ENCODE peak calls at places on chromosome 9, in four cellular contexts. Z, F, K and A are unnamed samples.

GRCh38 chr9:131840220-131840619 is 100.3 kb upstream of the RAPGEF1 start:
- DNase-seq in Z (no peak), F (no peak), K (peak), A (no peak)

GRCh38 chr9:138023394-138024124 is 146.0 kb downstream of the CACNA1B start:
- DNase-seq in Z (no peak), F (no peak), K (no peak), A (no peak)

GRCh38 chr9:16726023-16726422 is 144.4 kb downstream of the BNC2 start:
- DNase-seq in Z (no peak), F (no peak), K (no peak), A (no peak)

GRCh38 chr9:15293727-15294405 is 13.2 kb downstream of the TTC39B start:
- DNase-seq in Z (no peak), F (no peak), K (no peak), A (no peak)

GRCh38 chr9:98187926-98188325 is 4.5 kb downstream of the CORO2A start:
- DNase-seq in Z (no peak), F (no peak), K (no peak), A (no peak)

GRCh38 chr9:93265972-93266371 is 82.0 kb downstream of the WNK2 start:
- DNase-seq in Z (no peak), F (no peak), K (no peak), A (no peak)

GRCh38 chr9:127825319-127826051 is 22.8 kb downstream of the FPGS start:
- DNase-seq in Z (peak), F (no peak), K (peak), A (peak)

GRCh38 chr9:125190371-125190801 is 783 bp upstream of the PPP6C start:
- DNase-seq in Z (no peak), F (no peak), K (peak), A (no peak)

GRCh38 chr9:25724424-25724823 is 46.2 kb upstream of the TUSC1 start:
- DNase-seq in Z (no peak), F (no peak), K (no peak), A (no peak)

GRCh38 chr9:116546711-116547581 is 140.2 kb upstream of the TRIM32 start:
- DNase-seq in Z (peak), F (no peak), K (no peak), A (no peak)

GRCh38 chr9:5629312-5630037 is 568 bp downstream of the RIC1 start:
- DNase-seq in Z (no peak), F (no peak), K (peak), A (peak)

GRCh38 chr9:72540348-72540873 is 19.0 kb downstream of the TMC1 start:
- DNase-seq in Z (no peak), F (no peak), K (peak), A (no peak)

GRCh38 chr9:132903574-132904495 is 25.1 kb downstream of the SPACA9 start:
- DNase-seq in Z (no peak), F (no peak), K (no peak), A (no peak)

GRCh38 chr9:127501821-127502343 is 50.6 kb downstream of the LRSAM1 start:
- DNase-seq in Z (no peak), F (no peak), K (no peak), A (no peak)

GRCh38 chr9:68950188-68950587 is 63.7 kb downstream of the PRKACG start:
- DNase-seq in Z (no peak), F (no peak), K (no peak), A (no peak)

GRCh38 chr9:68949271-68950000 is 64.5 kb downstream of the PRKACG start:
- DNase-seq in Z (no peak), F (peak), K (no peak), A (no peak)

GRCh38 chr9:68950689-68951088 is 63.2 kb downstream of the PRKACG start:
- DNase-seq in Z (no peak), F (no peak), K (no peak), A (no peak)

GRCh38 chr9:68953771-68954170 is 60.1 kb downstream of the PRKACG start:
- DNase-seq in Z (no peak), F (no peak), K (no peak), A (no peak)

GRCh38 chr9:68951879-68952659 is 61.8 kb downstream of the PRKACG start:
- DNase-seq in Z (no peak), F (no peak), K (no peak), A (no peak)
- TF ChIP-seq TARDBP in Z (no peak), F (no peak), K (no peak), A (no peak)

GRCh38 chr9:73889023-73889422 is 608.1 kb upstream of the RORB start:
- DNase-seq in Z (no peak), F (no peak), K (no peak), A (no peak)
- TF ChIP-seq TARDBP in Z (no peak), F (no peak), K (no peak), A (no peak)

GRCh38 chr9:20331095-20331685 is 291.1 kb downstream of the MLLT3 start:
- DNase-seq in Z (no peak), F (no peak), K (no peak), A (no peak)
- TF ChIP-seq TARDBP in Z (no peak), F (no peak), K (no peak), A (no peak)

GRCh38 chr9:89433826-89434225 is 64.1 kb downstream of the SEMA4D start:
- DNase-seq in Z (no peak), F (no peak), K (no peak), A (no peak)
- TF ChIP-seq TARDBP in Z (no peak), F (no peak), K (no peak), A (no peak)

GRCh38 chr9:1042466-1042865 is 7.7 kb upstream of the DMRT2 start:
- DNase-seq in Z (no peak), F (no peak), K (no peak), A (no peak)
- TF ChIP-seq TARDBP in Z (no peak), F (no peak), K (no peak), A (no peak)

GRCh38 chr9:120724757-120725156 is 10.5 kb upstream of the MEGF9 start:
- DNase-seq in Z (no peak), F (no peak), K (no peak), A (no peak)

GRCh38 chr9:120718328-120718727 is 4.1 kb upstream of the MEGF9 start:
- DNase-seq in Z (no peak), F (no peak), K (no peak), A (no peak)

GRCh38 chr9:120726484-120726883 is 12.2 kb upstream of the MEGF9 start:
- DNase-seq in Z (no peak), F (no peak), K (no peak), A (no peak)

GRCh38 chr9:120720404-120720803 is 6.1 kb upstream of the MEGF9 start:
- DNase-seq in Z (no peak), F (no peak), K (no peak), A (no peak)

GRCh38 chr9:120723547-120723946 is 9.3 kb upstream of the MEGF9 start:
- DNase-seq in Z (no peak), F (no peak), K (no peak), A (no peak)
- TF ChIP-seq TARDBP in Z (no peak), F (no peak), K (no peak), A (no peak)

GRCh38 chr9:36218011-36218410 is 27.3 kb downstream of the CLTA start:
- DNase-seq in Z (no peak), F (no peak), K (no peak), A (no peak)
- TF ChIP-seq TARDBP in Z (no peak), F (no peak), K (no peak), A (no peak)